ENCODE peak calls at places on chromosomes 2 and 18, in six cellular contexts. V is HepG2, Q is H1, J is HCT116, Z is K562, X is GM12878. G is an unnamed sample.
A peak's percentile ranks its signal among the peaks of the same experiment; 100 is the strongest.

GRCh38 chr2:19048593-19049264 is 309.7 kb downstream of the OSR1 start:
- DNase-seq in V (peak; percentile 82), Q (no peak), J (no peak), Z (no peak), X (no peak), G (no peak)

GRCh38 chr2:97663626-97663961 is 250 bp downstream of the ACTR1B start:
- DNase-seq in V (no peak), Q (no peak), J (no peak), Z (no peak), X (no peak), G (no peak)

GRCh38 chr18:37483221-37483971 is 82.2 kb downstream of the CELF4 start:
- DNase-seq in V (no peak), Q (no peak), J (no peak), Z (peak; percentile 36), X (no peak), G (peak; percentile 14)

GRCh38 chr18:37306420-37306819 is 259.2 kb downstream of the CELF4 start:
- DNase-seq in V (no peak), Q (no peak), J (no peak), Z (no peak), X (no peak), G (no peak)

GRCh38 chr18:11946756-11947155 is 34.6 kb upstream of the IMPA2 start:
- DNase-seq in V (no peak), Q (no peak), J (no peak), Z (peak; percentile 59), X (no peak), G (no peak)

GRCh38 chr2:96523659-96524481 is 12.7 kb upstream of the ARID5A start:
- DNase-seq in V (no peak), Q (no peak), J (no peak), Z (no peak), X (no peak), G (no peak)

GRCh38 chr2:162403884-162404283 is 60.0 kb downstream of the GCA start:
- DNase-seq in V (no peak), Q (no peak), J (no peak), Z (no peak), X (no peak), G (no peak)

GRCh38 chr2:170371231-170371630 is 193.3 kb downstream of the MYO3B start:
- DNase-seq in V (no peak), Q (no peak), J (no peak), Z (no peak), X (no peak), G (no peak)

GRCh38 chr2:189179607-189179979 is at the start of gene COL5A2:
- DNase-seq in V (no peak), Q (no peak), J (no peak), Z (no peak), X (no peak), G (peak; percentile 30)

GRCh38 chr2:169976335-169976851 is 149.1 kb downstream of the UBR3 start:
- DNase-seq in V (no peak), Q (no peak), J (no peak), Z (no peak), X (no peak), G (no peak)

GRCh38 chr2:222797871-222798270 is 63.0 kb upstream of the ACSL3 start:
- DNase-seq in V (no peak), Q (no peak), J (no peak), Z (no peak), X (no peak), G (no peak)

DNA sequence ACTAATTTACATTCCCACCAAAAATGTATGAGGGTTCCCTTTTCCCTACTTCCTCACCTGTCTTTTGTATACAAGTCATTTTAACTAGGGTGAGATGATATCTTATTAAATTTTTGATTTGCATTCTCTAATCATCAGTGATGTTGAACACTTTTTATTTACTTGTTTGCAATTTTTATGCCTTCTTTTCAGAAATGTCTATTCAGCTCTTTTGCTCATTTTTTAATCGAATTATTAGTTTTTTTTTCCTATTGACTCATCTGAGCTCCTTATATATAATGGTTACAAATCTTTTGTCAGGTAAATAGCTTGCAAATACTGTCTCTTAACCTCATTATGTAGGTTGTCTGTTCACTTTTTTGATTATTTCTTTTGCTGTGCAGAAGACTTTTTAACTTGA is 269.4 kb downstream of the CDH19 start:
- DNase-seq in V (no peak), Q (no peak), J (no peak), Z (no peak), X (no peak), G (no peak)
- TF ChIP-seq JUND in V (no peak), Q (no peak), J (no peak), Z (no peak), X (no peak), G (no peak)

GRCh38 chr2:177585234-177585863 is 192.8 kb downstream of the AGPS start:
- DNase-seq in V (no peak), Q (no peak), J (no peak), Z (no peak), X (no peak), G (no peak)
- TF ChIP-seq JUND in V (no peak), Q (no peak), J (no peak), Z (no peak), X (no peak), G (no peak)

DNA sequence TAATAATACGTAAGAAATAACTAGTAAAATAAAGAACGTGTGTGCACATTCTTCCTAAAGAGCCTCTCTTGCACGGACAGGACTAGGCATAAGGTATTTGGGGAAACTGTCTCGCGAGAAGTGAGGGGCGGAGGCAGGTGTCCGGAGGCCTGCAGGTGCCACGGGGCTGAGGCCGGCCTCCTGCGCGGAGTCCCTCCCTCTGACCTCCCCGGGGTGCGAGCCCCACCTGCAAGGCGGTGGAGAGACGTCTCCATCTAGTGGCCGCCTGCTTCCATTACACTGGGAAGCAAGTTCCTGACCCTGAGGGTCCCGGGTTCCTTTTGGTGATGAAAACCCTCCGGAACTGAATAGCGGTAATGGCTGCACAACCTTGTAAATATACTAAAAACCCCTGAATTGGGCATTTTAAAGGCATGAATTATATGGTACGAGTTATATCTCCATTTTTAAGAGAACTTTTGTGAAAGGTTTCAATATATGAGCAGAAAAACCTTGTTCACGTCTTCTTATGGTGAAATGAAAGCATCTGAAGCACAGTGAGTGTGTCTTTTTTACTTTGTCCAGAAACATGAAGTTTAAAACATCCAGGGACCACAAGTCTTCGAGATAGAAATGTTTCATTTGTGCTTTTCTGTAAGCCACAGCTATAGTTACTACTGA is 35.5 kb upstream of the CTDP1 start:
- DNase-seq in V (peak; percentile 50), Q (peak; percentile 90), J (peak; percentile 88), Z (peak; percentile 73), X (peak; percentile 15), G (peak; percentile 63)
- TF ChIP-seq JUND in V (no peak), Q (no peak), J (no peak), Z (no peak), X (no peak), G (no peak)

GRCh38 chr18:26083099-26083498 is 7.3 kb downstream of the SS18 start:
- DNase-seq in V (no peak), Q (no peak), J (no peak), Z (no peak), X (no peak), G (no peak)

GRCh38 chr18:26085056-26085455 is 5.4 kb downstream of the SS18 start:
- DNase-seq in V (no peak), Q (no peak), J (no peak), Z (peak; percentile 29), X (no peak), G (no peak)

GRCh38 chr18:26086959-26087358 is 3.5 kb downstream of the SS18 start:
- DNase-seq in V (no peak), Q (no peak), J (no peak), Z (no peak), X (no peak), G (no peak)

DNA sequence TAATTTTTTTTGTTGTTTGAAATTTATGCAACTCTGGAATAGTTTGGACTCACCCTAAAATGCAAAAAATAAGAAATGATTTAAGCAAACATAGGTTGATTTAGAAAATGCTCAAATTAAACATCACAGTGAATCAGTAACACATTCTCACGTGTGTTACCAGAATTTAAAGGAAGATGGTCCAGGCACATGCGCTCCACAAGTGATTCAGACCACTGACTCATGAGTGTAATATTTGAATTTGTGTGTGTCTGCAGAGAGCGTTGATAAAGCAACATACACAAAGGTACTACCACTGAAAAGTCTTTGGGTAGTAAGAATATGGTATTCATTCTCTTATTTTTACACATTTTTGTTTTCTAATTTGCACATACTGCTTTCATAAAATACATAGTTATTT is 7.9 kb downstream of the SS18 start:
- DNase-seq in V (no peak), Q (no peak), J (no peak), Z (no peak), X (no peak), G (no peak)
- TF ChIP-seq JUND in V (no peak), Q (no peak), J (no peak), Z (no peak), X (no peak), G (no peak)

DNA sequence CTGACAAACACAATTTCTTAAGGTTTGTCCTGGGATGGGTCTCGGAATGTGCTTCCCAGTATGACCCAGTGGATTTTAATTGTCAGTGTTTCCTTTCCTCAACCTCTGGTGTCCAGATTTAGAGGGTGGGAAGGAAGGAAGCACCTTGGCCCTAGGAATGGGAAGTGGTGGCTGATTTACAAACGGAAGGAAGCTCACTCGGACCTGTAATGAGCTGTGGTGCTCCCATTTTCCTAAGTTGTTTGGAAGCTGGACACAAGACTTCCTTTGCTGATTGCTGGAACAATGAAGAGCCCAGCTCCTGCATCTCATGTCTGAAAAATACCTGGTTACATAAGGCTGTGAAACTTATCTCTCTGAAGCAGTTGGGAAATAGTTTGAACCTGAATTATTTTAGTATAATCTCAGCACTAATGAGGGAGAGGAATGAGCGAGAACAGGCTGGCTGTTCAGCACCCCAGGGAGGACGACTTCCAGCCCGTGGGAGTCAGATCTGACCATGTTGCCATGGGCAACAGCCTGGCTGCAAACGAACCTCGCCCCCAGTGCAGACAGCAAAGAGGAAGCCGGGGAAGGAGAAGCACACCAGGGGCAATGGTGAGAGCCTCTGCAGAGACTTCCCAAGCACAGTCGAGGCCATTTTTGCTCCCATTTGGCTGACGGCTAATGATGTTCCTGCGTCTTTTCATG is 74.4 kb upstream of the ASB18 start:
- DNase-seq in V (no peak), Q (no peak), J (no peak), Z (no peak), X (no peak), G (no peak)
- TF ChIP-seq JUND in V (no peak), Q (no peak), J (no peak), Z (no peak), X (no peak), G (no peak)